ENCODE peak calls at places on chromosome 15, in six cellular contexts. E, I, O, U, Y and S are unnamed samples. For H3K36me3, the result is how much of the 10 kb centered on the place peaks cover.

GRCh38 chr15:42547926-42548257 is 701 bp downstream of the LRRC57 start:
- DNase-seq in E (no peak), I (no peak), O (no peak), U (peak), Y (no peak), S (no peak)

GRCh38 chr15:66748320-66748779 is 46.3 kb downstream of the SMAD6 start:
- DNase-seq in E (no peak), I (no peak), O (no peak), U (peak), Y (no peak), S (no peak)

GRCh38 chr15:58303236-58303635 is 128.6 kb upstream of the LIPC start:
- DNase-seq in E (no peak), I (no peak), O (no peak), U (no peak), Y (no peak), S (no peak)

GRCh38 chr15:101534376-101534970 is 45.0 kb upstream of the PCSK6 start:
- DNase-seq in E (peak), I (peak), O (no peak), U (peak), Y (no peak), S (no peak)

GRCh38 chr15:25501828-25502446 is 63.1 kb upstream of the UBE3A start:
- DNase-seq in E (no peak), I (peak), O (no peak), U (peak), Y (no peak), S (peak)

GRCh38 chr15:91075761-91076160 is 24.3 kb upstream of the SV2B start:
- DNase-seq in E (no peak), I (no peak), O (no peak), U (no peak), Y (no peak), S (no peak)

GRCh38 chr15:72540606-72541237 is 66.6 kb downstream of the ARIH1 start:
- DNase-seq in E (no peak), I (peak), O (no peak), U (no peak), Y (no peak), S (no peak)

GRCh38 chr15:57896114-57896513 is 169.4 kb downstream of the ALDH1A2 start:
- DNase-seq in E (no peak), I (no peak), O (no peak), U (no peak), Y (no peak), S (no peak)

GRCh38 chr15:99976811-99977271 is 243.6 kb upstream of the LYSMD4 start:
- DNase-seq in E (no peak), I (no peak), O (no peak), U (no peak), Y (no peak), S (no peak)

DNA sequence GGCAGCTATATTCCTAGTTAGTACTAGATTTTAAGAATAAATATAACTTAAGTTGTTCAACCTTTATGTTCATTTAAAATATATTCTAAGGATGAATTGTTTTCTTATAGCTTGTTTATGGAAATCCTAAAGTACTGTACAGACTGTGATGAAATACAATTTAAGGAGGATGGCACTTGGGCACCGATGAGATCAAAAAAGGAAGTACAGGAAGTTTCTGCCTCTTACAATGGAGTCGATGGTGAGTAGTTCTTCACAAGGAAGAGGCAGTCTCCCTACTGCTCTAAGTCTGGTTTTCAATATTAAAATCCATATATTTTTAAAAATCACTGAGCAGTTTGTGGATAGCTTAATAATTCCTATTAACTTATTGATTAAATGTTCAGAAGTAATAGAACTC is 29.6 kb downstream of the CALML4 start:
- DNase-seq in E (no peak), I (no peak), O (no peak), U (no peak), Y (no peak), S (no peak)
- H3K36me3 ChIP-seq in E (under half), I (under half), O (under half), U (under half), Y (under half), S (half or more)

DNA sequence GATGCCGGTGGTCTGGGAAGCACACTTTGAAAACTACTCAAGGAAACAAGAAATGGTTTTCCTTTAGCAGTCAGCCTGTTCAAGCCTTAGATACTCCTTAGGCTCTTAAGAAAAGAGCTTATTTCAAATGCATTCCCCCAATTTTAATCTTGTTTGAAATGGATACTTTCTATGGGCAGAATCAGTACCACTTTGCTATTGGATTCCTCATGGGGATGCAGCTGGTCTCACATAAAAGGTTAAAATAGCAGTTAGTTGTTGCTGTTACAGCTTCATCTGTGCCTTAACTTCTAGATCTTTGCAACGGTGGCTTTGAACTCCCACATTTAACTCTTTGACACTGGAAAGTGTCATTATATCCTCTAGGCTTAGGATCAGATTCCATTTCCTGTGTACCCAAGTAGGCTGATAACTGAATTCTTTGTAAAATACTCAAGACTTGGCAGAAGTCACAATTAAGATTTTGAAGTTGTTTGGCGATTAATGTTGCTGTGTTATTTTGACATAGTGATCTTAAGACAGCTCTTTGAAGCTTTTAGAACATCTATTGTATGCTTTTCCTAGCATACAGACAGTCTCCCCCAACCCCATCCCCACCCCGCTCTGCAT is 2.2 kb downstream of the THBS1 start:
- DNase-seq in E (no peak), I (no peak), O (no peak), U (no peak), Y (no peak), S (no peak)
- H3K36me3 ChIP-seq in E (half or more), I (under half), O (under half), U (under half), Y (under half), S (half or more)

DNA sequence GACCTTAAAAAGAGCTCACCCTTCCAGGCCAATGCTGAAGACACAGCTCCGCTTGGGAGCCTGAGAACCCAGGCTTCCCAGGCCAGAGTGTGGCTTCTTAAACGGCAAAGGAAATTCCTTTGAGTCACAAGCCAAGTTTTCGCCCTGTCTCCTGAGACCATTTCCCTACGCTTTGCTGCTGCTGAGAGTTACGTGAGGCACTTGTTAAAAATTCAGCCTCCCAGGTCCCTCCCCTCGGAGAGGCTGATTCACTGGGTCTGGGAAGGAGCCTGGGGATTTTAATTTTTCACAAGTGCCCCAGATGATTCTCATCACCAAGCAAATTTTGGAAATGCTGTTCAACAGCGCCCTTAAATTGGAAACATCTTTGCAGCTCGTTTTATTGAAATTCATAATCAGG is 25.5 kb downstream of the RLBP1 start:
- DNase-seq in E (no peak), I (no peak), O (no peak), U (no peak), Y (no peak), S (no peak)
- H3K36me3 ChIP-seq in E (half or more), I (under half), O (under half), U (under half), Y (half or more), S (under half)

DNA sequence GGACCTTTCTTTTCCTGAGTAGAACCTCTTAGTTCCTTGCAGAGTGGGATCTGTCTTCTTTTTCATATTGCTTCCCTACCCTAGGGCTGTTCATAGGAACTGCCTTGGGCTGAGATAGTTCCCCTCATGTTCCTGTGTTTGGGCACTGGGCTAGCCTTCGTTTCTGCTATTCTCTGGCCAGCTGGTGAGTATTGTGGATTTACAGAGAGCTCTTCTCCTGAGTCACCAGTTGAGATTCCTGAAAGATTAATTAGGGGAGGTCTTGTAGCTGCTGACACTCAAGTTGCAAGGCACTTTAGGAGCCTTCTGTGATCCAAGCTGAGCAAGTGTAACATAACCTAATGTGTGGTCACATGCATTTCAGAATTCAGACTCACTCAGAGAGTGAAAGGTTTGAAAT is 30.7 kb downstream of the CHD2 start:
- DNase-seq in E (no peak), I (no peak), O (no peak), U (no peak), Y (no peak), S (no peak)
- H3K36me3 ChIP-seq in E (half or more), I (half or more), O (under half), U (under half), Y (half or more), S (half or more)

GRCh38 chr15:89186798-89187197 is 34.6 kb downstream of the RLBP1 start:
- DNase-seq in E (no peak), I (no peak), O (no peak), U (no peak), Y (no peak), S (no peak)
- H3K36me3 ChIP-seq in E (half or more), I (under half), O (under half), U (under half), Y (half or more), S (under half)

DNA sequence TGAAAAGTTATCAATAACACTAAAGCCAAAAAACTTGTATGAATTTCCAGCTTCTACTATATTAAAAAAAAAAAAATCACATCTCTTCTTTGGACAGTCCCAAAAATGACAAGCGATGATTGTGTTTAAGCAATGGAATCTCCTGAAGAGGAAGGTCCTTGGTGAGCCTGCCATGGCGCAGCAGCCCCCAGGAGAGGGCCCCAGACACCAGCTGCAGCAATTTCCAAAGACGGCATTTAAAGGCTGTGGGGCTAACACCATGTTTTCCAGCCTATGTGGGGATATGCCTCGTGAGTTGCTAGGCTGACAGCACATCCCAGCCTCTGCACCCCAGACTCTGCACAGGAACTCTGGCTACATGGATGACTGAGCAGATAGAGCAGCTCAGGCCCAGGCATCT is 14.7 kb downstream of the SKIC8 start:
- DNase-seq in E (no peak), I (peak), O (no peak), U (peak), Y (no peak), S (peak)
- H3K36me3 ChIP-seq in E (half or more), I (under half), O (under half), U (under half), Y (half or more), S (half or more)